ENCODE peak calls at places on chromosomes 12 and 14, in ten cellular contexts. S, J, M, R, B, Y, E, K, O and P are unnamed samples. For H3K4me1, the result is how much of the 10 kb centered on the place peaks cover.

GRCh38 chr14:61420326-61420725 is 98.9 kb downstream of the PRKCH start:
- DNase-seq in S (no peak), J (no peak), M (peak), R (no peak), B (peak), Y (no peak), E (no peak), K (peak), O (no peak), P (no peak)

GRCh38 chr12:89960011-89960507 is 251.4 kb upstream of the ATP2B1 start:
- DNase-seq in S (no peak), J (no peak), M (peak), R (no peak), B (no peak), Y (no peak), E (no peak), K (peak), O (no peak), P (no peak)

GRCh38 chr12:61009167-61009566 is 1251.0 kb upstream of the USP15 start:
- DNase-seq in S (no peak), J (no peak), M (no peak), R (no peak), B (no peak), Y (no peak), E (no peak), K (no peak), O (no peak), P (no peak)

GRCh38 chr14:99564256-99564902 is 39.6 kb downstream of the CCDC85C start:
- DNase-seq in S (peak), J (no peak), M (no peak), R (no peak), B (no peak), Y (no peak), E (no peak), K (peak), O (peak), P (no peak)

GRCh38 chr14:33073023-33073422 is 134.3 kb downstream of the NPAS3 start:
- DNase-seq in S (no peak), J (no peak), M (no peak), R (no peak), B (no peak), Y (no peak), E (no peak), K (no peak), O (no peak), P (no peak)

GRCh38 chr14:49879683-49880204 is 13.1 kb upstream of the ARF6 start:
- DNase-seq in S (peak), J (peak), M (peak), R (peak), B (peak), Y (peak), E (peak), K (no peak), O (peak), P (peak)

GRCh38 chr14:56300495-56300894 is 182.3 kb downstream of the PELI2 start:
- DNase-seq in S (no peak), J (no peak), M (no peak), R (no peak), B (no peak), Y (no peak), E (no peak), K (peak), O (no peak), P (no peak)

GRCh38 chr14:61346221-61346620 is 24.8 kb downstream of the PRKCH start:
- DNase-seq in S (no peak), J (no peak), M (peak), R (no peak), B (no peak), Y (no peak), E (no peak), K (no peak), O (no peak), P (no peak)

GRCh38 chr12:51076235-51076930 is 7.0 kb downstream of the CSRNP2 start:
- DNase-seq in S (no peak), J (no peak), M (no peak), R (no peak), B (peak), Y (no peak), E (no peak), K (no peak), O (no peak), P (no peak)

GRCh38 chr14:36856095-36856878 is 194.6 kb downstream of the PAX9 start:
- DNase-seq in S (no peak), J (peak), M (no peak), R (no peak), B (no peak), Y (no peak), E (no peak), K (no peak), O (no peak), P (no peak)

GRCh38 chr14:38856798-38857197 is 246.2 kb downstream of the SEC23A start:
- DNase-seq in S (no peak), J (no peak), M (no peak), R (no peak), B (no peak), Y (no peak), E (no peak), K (no peak), O (no peak), P (no peak)

GRCh38 chr12:18794000-18794399 is 56.1 kb downstream of the CAPZA3 start:
- DNase-seq in S (no peak), J (no peak), M (no peak), R (no peak), B (no peak), Y (no peak), E (no peak), K (no peak), O (no peak), P (no peak)

GRCh38 chr12:50006754-50007442 is 18.4 kb downstream of the RACGAP1 start:
- DNase-seq in S (no peak), J (no peak), M (no peak), R (no peak), B (no peak), Y (no peak), E (peak), K (no peak), O (no peak), P (no peak)

GRCh38 chr12:106855221-106855758 is 80.8 kb downstream of the RIC8B start:
- DNase-seq in S (no peak), J (no peak), M (no peak), R (no peak), B (no peak), Y (no peak), E (no peak), K (no peak), O (no peak), P (no peak)

GRCh38 chr14:32134448-32135070 is 57.5 kb downstream of the ARHGAP5 start:
- DNase-seq in S (no peak), J (no peak), M (peak), R (no peak), B (no peak), Y (no peak), E (no peak), K (peak), O (no peak), P (no peak)

GRCh38 chr12:118493962-118494361 is 117.6 kb downstream of the SUDS3 start:
- DNase-seq in S (no peak), J (peak), M (no peak), R (no peak), B (no peak), Y (no peak), E (no peak), K (no peak), O (no peak), P (no peak)

GRCh38 chr14:27536748-27537147 is 938.9 kb upstream of the NOVA1 start:
- DNase-seq in S (no peak), J (no peak), M (no peak), R (no peak), B (no peak), Y (no peak), E (no peak), K (peak), O (no peak), P (no peak)

GRCh38 chr14:91945776-91946305 is 1.7 kb downstream of the FBLN5 start:
- DNase-seq in S (no peak), J (no peak), M (no peak), R (no peak), B (no peak), Y (no peak), E (no peak), K (no peak), O (no peak), P (no peak)

GRCh38 chr14:20682127-20682434 is 2.3 kb upstream of the RNASE4 start:
- DNase-seq in S (no peak), J (no peak), M (no peak), R (no peak), B (no peak), Y (no peak), E (no peak), K (no peak), O (no peak), P (no peak)

GRCh38 chr14:63180017-63180416 is 24.2 kb upstream of the RHOJ start:
- DNase-seq in S (no peak), J (no peak), M (no peak), R (no peak), B (no peak), Y (no peak), E (no peak), K (no peak), O (no peak), P (no peak)

GRCh38 chr12:12017135-12017581 is 53.6 kb upstream of the BCL2L14 start:
- DNase-seq in S (no peak), J (no peak), M (peak), R (no peak), B (peak), Y (no peak), E (no peak), K (peak), O (no peak), P (no peak)

GRCh38 chr14:32230181-32230580 is 27.1 kb upstream of the RNU6-8 start:
- DNase-seq in S (no peak), J (no peak), M (peak), R (no peak), B (no peak), Y (no peak), E (no peak), K (no peak), O (no peak), P (no peak)

GRCh38 chr12:2358986-2359658 is 306.3 kb downstream of the CACNA1C start:
- DNase-seq in S (no peak), J (no peak), M (peak), R (no peak), B (no peak), Y (no peak), E (no peak), K (no peak), O (no peak), P (no peak)

GRCh38 chr14:86057018-86057667 is 527.2 kb downstream of the FLRT2 start:
- DNase-seq in S (no peak), J (peak), M (no peak), R (no peak), B (peak), Y (no peak), E (peak), K (no peak), O (peak), P (no peak)

GRCh38 chr12:116659771-116660481 is 77.9 kb downstream of the SPRING1 start:
- DNase-seq in S (no peak), J (no peak), M (peak), R (no peak), B (no peak), Y (no peak), E (no peak), K (peak), O (no peak), P (no peak)

GRCh38 chr12:38921025-38921677 is 15.8 kb upstream of the CPNE8 start:
- DNase-seq in S (peak), J (peak), M (peak), R (no peak), B (no peak), Y (peak), E (peak), K (peak), O (peak), P (no peak)

GRCh38 chr12:108306014-108306501 is 33.1 kb downstream of the CMKLR1 start:
- DNase-seq in S (no peak), J (no peak), M (peak), R (no peak), B (no peak), Y (peak), E (no peak), K (peak), O (no peak), P (no peak)

GRCh38 chr12:76085159-76085868 is 829 bp upstream of the NAP1L1 start:
- DNase-seq in S (no peak), J (no peak), M (peak), R (no peak), B (peak), Y (peak), E (peak), K (peak), O (no peak), P (no peak)

GRCh38 chr12:45988259-45988658 is 2.1 kb downstream of the SCAF11 start:
- DNase-seq in S (no peak), J (no peak), M (peak), R (no peak), B (no peak), Y (no peak), E (peak), K (no peak), O (no peak), P (no peak)

GRCh38 chr12:118633071-118633470 is 256.7 kb downstream of the SUDS3 start:
- DNase-seq in S (no peak), J (peak), M (no peak), R (no peak), B (peak), Y (peak), E (no peak), K (no peak), O (no peak), P (no peak)

GRCh38 chr12:12432373-12432772 is 75.5 kb downstream of the BORCS5 start:
- DNase-seq in S (no peak), J (no peak), M (peak), R (no peak), B (no peak), Y (no peak), E (no peak), K (no peak), O (no peak), P (no peak)

GRCh38 chr12:132593521-132593920 is 16.9 kb downstream of the LRCOL1 start:
- DNase-seq in S (peak), J (no peak), M (no peak), R (no peak), B (no peak), Y (no peak), E (no peak), K (no peak), O (no peak), P (no peak)

GRCh38 chr14:89324501-89325298 is 92.3 kb downstream of the FOXN3 start:
- DNase-seq in S (no peak), J (no peak), M (no peak), R (no peak), B (peak), Y (no peak), E (no peak), K (no peak), O (no peak), P (no peak)

GRCh38 chr12:12099102-12099501 is 28.4 kb downstream of the BCL2L14 start:
- DNase-seq in S (no peak), J (no peak), M (no peak), R (no peak), B (no peak), Y (no peak), E (peak), K (no peak), O (no peak), P (no peak)

GRCh38 chr14:104680056-104680805 is 9.2 kb upstream of the INF2 start:
- DNase-seq in S (peak), J (no peak), M (peak), R (peak), B (no peak), Y (no peak), E (no peak), K (peak), O (peak), P (peak)
- H3K4me1 ChIP-seq in S (under half), J (half or more), M (half or more), R (half or more), B (under half), Y (half or more), E (under half), K (under half), O (under half), P (under half)

GRCh38 chr12:62613092-62613491 is 146.5 kb downstream of the MON2 start:
- DNase-seq in S (no peak), J (no peak), M (no peak), R (no peak), B (no peak), Y (no peak), E (no peak), K (no peak), O (no peak), P (no peak)
- TF ChIP-seq CTCF in S (no peak), J (no peak), M (no peak), R (no peak), B (no peak), Y (no peak), E (no peak), K (no peak), O (no peak), P (no peak)

DNA sequence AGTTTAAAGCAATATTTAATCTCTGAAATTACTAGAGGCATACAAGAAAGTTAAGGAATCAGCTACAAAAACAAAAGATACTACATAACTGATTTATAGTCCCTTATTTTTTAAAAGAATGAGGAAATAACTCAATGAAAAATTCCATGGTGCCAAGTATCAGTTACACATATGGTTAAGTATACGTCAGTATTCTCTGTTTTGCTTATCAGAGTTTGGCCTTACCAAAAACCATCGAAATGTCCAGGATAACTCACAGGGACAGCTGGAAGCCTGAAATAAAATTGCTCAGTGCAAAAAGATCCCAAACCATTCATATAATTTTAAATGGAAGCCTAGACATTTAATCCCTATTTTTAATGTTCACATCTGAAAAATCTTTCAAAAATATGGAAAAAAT is 3.6 kb downstream of the CFL2 start:
- DNase-seq in S (no peak), J (no peak), M (no peak), R (no peak), B (no peak), Y (no peak), E (no peak), K (no peak), O (no peak), P (no peak)
- H3K4me3 ChIP-seq in S (no peak), J (no peak), M (no peak), R (no peak), B (no peak), Y (no peak), E (peak), K (no peak), O (no peak), P (no peak)

GRCh38 chr14:102902086-102902485 is 20.4 kb upstream of the AMN start:
- DNase-seq in S (no peak), J (no peak), M (no peak), R (no peak), B (no peak), Y (no peak), E (no peak), K (peak), O (no peak), P (no peak)
- H3K4me1 ChIP-seq in S (under half), J (under half), M (under half), R (under half), B (under half), Y (under half), E (under half), K (under half), O (under half), P (under half)

DNA sequence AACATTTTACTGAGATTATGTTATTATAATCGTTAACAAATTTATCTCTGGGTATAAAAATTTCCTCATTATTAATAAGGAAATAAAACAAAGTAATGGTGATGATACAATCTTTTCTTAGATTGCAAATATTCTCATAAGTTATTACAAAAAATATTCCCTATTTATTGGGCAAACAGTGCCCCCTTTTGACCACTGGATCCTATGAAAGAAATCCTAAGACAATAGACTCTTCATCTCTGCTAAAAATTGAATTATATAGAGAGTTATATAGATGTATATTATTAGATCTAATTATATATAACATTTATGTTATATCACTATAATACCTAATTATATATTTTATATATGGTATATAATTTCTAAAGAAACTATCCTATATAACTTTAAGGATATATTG is 94.2 kb upstream of the FGD4 start:
- DNase-seq in S (no peak), J (no peak), M (no peak), R (no peak), B (no peak), Y (peak), E (peak), K (peak), O (no peak), P (no peak)
- TF ChIP-seq CTCF in S (peak), J (peak), M (no peak), R (peak), B (peak), Y (peak), E (peak), K (peak), O (peak), P (no peak)

GRCh38 chr12:48980389-48980952 is 2.3 kb downstream of the WNT1 start:
- DNase-seq in S (no peak), J (peak), M (no peak), R (peak), B (no peak), Y (no peak), E (no peak), K (peak), O (no peak), P (peak)
- H3K4me3 ChIP-seq in S (peak), J (peak), M (no peak), R (peak), B (no peak), Y (no peak), E (no peak), K (no peak), O (no peak), P (peak)

GRCh38 chr14:51912112-51912786 is 51.8 kb downstream of the GNG2 start:
- DNase-seq in S (no peak), J (no peak), M (no peak), R (no peak), B (no peak), Y (no peak), E (no peak), K (no peak), O (no peak), P (no peak)

DNA sequence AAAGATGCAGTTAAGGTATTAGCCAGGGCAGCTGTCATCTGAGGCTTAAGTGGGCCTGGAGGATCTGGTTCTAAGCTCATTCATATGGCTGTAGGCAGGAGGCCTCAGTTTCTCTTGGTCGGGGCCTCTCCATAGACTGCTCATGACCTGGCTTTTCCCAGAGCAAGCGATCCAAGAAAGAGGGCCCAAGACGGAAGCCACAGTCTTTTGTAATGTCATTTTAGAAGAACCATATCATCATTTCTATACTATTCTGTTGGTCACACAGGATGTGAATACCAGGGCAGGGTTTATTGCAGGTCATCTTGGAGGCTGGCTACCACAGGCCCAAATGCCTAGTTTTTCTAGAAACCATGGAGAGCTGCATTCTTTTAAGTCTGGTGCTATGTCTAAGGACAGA is 47.7 kb downstream of the GNG2 start:
- DNase-seq in S (no peak), J (no peak), M (no peak), R (no peak), B (no peak), Y (no peak), E (no peak), K (no peak), O (no peak), P (no peak)
- H3K4me1 ChIP-seq in S (under half), J (under half), M (under half), R (under half), B (under half), Y (under half), E (under half), K (under half), O (under half), P (under half)

DNA sequence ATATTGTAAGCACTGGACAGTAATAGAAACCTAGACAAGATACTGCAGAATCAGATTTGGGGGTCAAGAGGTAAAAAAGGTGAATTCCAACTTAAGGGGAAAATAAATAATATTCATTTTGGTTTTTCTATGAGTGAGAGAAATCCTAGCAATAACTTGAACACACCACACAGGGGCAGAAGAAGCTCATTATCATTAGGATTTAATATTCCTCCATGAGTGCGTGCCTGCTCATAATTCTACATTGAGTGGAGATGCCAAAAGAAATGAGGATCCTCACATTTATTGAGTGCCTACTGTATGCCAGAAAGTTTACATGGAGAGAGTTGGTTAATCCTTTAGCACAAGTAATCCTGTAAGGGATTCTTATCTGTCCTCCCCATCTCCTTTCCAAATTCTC is 40.5 kb upstream of the C14orf132 start:
- DNase-seq in S (no peak), J (no peak), M (no peak), R (no peak), B (no peak), Y (no peak), E (peak), K (peak), O (no peak), P (no peak)
- TF ChIP-seq CTCF in S (no peak), J (peak), M (peak), R (peak), B (peak), Y (peak), E (peak), K (peak), O (no peak), P (peak)